ENCODE peak calls at places on chromosomes 3 and 15, in four cellular contexts. Y, L, R and T are unnamed samples.

GRCh38 chr3:38837358-38837757 is 21.3 kb upstream of the SCN10A start:
- DNase-seq in Y (no peak), L (no peak), R (no peak), T (no peak)

GRCh38 chr15:61057830-61058529 is 171.1 kb downstream of the RORA start:
- DNase-seq in Y (no peak), L (no peak), R (no peak), T (no peak)

GRCh38 chr15:84937144-84937543 is 44.5 kb upstream of the PDE8A start:
- DNase-seq in Y (no peak), L (peak), R (no peak), T (no peak)

GRCh38 chr3:10919636-10920035 is 72.9 kb upstream of the SLC6A1 start:
- DNase-seq in Y (no peak), L (no peak), R (no peak), T (no peak)

GRCh38 chr3:123143669-123144411 is 57.9 kb upstream of the SEC22A start:
- DNase-seq in Y (no peak), L (no peak), R (no peak), T (peak)

GRCh38 chr15:59492389-59493377 is 54.7 kb downstream of the FAM81A start:
- DNase-seq in Y (peak), L (peak), R (peak), T (peak)

GRCh38 chr15:95624100-95624499 is 706.4 kb upstream of the NR2F2 start:
- DNase-seq in Y (no peak), L (no peak), R (no peak), T (no peak)

GRCh38 chr15:92845109-92845508 is 55.0 kb upstream of the CHD2 start:
- DNase-seq in Y (peak), L (no peak), R (no peak), T (no peak)

GRCh38 chr15:80844011-80844732 is 65.0 kb downstream of the CEMIP start:
- DNase-seq in Y (no peak), L (no peak), R (no peak), T (peak)

GRCh38 chr3:3200632-3201212 is 21.2 kb upstream of the CRBN start:
- DNase-seq in Y (peak), L (peak), R (peak), T (peak)

GRCh38 chr3:5071061-5071460 is 51.0 kb upstream of the ARL8B start:
- DNase-seq in Y (peak), L (no peak), R (no peak), T (no peak)

GRCh38 chr3:129046732-129047552 is 13.6 kb upstream of the GP9 start:
- DNase-seq in Y (no peak), L (no peak), R (peak), T (no peak)

GRCh38 chr3:16277471-16277870 is 12.5 kb downstream of the OXNAD1 start:
- DNase-seq in Y (no peak), L (no peak), R (no peak), T (no peak)

GRCh38 chr3:64109438-64109837 is 86.1 kb upstream of the PSMD6 start:
- DNase-seq in Y (peak), L (no peak), R (peak), T (no peak)

GRCh38 chr15:25863067-25863967 is at the start of gene ATP10A:
- DNase-seq in Y (peak), L (no peak), R (no peak), T (no peak)

GRCh38 chr3:111598139-111598538 is 3.0 kb upstream of the ZBED2 start:
- DNase-seq in Y (no peak), L (no peak), R (no peak), T (no peak)

GRCh38 chr3:193605876-193606275 is 12.9 kb downstream of the OPA1 start:
- DNase-seq in Y (peak), L (peak), R (peak), T (peak)

GRCh38 chr3:90010341-90010740 is 902.9 kb downstream of the EPHA3 start:
- DNase-seq in Y (no peak), L (no peak), R (no peak), T (peak)

GRCh38 chr15:63156708-63157065 is 590 bp downstream of the RPS27L start:
- DNase-seq in Y (peak), L (peak), R (peak), T (no peak)

GRCh38 chr3:188269040-188269439 is 115.1 kb downstream of the LPP start:
- DNase-seq in Y (no peak), L (no peak), R (no peak), T (no peak)
- H3K27ac ChIP-seq in Y (peak), L (no peak), R (peak), T (no peak)

DNA sequence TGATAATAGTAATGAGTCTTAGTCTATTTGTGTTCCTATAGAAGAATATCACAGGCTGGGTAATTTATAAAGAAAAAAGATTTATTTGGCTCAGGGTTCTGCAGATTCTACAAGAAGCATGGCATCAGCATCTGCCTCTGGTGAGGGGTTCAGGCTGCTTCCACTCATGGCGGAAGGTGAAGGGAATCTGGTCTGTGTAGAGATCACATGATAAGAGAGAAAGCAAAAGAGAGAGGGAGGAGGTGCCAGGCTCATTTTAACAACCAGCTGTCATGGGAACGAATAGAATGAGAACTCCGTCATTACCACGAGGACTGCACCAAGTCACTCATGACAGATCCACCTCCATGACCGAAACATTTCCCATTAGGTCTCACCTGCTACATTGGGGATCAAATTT is 664.0 kb upstream of the SGO1 start:
- DNase-seq in Y (no peak), L (no peak), R (no peak), T (no peak)
- H3K4me3 ChIP-seq in Y (no peak), L (no peak), R (no peak), T (no peak)

GRCh38 chr3:60948488-60948887 is 302.8 kb downstream of the FHIT start:
- DNase-seq in Y (no peak), L (no peak), R (no peak), T (no peak)
- TF ChIP-seq CTCF in Y (no peak), L (no peak), R (no peak), T (peak)

GRCh38 chr3:171317133-171317532 is 143.1 kb downstream of the TNIK start:
- DNase-seq in Y (no peak), L (peak), R (no peak), T (no peak)
- H3K27ac ChIP-seq in Y (no peak), L (no peak), R (no peak), T (no peak)

DNA sequence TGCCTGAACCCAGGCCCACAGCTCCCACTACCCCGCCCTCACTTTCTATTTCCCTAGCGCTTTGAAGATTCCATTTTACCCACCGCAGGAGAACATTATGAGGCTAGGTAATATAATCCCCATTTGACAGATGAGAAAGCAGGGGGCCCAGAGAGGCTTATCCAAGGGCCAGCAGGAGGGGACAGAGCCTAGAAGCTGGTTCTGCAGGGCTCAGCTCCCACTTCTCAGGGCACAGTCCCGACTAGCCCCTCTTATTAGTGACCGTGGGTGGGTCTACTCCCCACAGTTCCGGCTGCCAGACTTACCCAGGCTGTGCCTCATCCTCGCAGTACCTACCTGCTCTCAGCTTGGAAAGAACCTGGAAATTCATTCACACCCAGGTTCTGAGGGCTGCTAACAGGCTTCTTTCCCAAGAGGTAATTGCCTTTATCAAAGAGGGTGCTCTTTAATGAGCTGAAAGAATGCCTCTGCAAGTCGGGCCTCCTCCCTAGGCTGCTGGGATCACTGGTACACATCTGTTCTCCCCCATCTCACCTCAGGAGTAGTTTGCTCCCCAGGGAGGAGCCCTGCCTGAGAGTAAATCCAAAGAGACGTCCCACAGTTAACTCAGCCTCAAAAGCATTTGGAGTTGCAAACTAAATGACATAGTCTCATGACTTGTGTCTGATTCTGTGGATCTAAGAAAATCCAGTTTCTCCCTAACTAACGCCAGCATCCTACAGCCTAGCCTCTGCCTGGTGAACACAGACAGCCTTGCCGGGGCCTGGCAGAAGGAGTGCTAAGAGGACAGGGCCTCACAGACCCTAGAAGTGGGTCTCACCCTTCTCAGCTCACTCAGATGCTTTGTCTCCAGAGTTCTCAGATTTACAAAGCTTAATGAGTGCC is 125.0 kb downstream of the CHSY1 start:
- DNase-seq in Y (no peak), L (no peak), R (no peak), T (no peak)
- H3K4me3 ChIP-seq in Y (no peak), L (no peak), R (no peak), T (no peak)